ENCODE peak calls at places on chromosomes 1 and 21, in eight cellular contexts. W, K, R, Q, T, L, V and A are unnamed samples.

GRCh38 chr1:118298397-118298796 is 113.4 kb upstream of the SPAG17 start:
- DNase-seq in W (no peak), K (no peak), R (no peak), Q (no peak), T (no peak), L (no peak), V (no peak), A (no peak)

GRCh38 chr1:2590233-2591141 is 3.9 kb downstream of the PRXL2B start:
- DNase-seq in W (peak; percentile 39), K (no peak), R (no peak), Q (no peak), T (no peak), L (no peak), V (no peak), A (no peak)

GRCh38 chr1:151043163-151043562 is 4.4 kb upstream of the C1orf56 start:
- DNase-seq in W (no peak), K (no peak), R (no peak), Q (no peak), T (no peak), L (no peak), V (no peak), A (no peak)

GRCh38 chr1:101960164-101960563 is 36.6 kb downstream of the OLFM3 start:
- DNase-seq in W (no peak), K (no peak), R (no peak), Q (no peak), T (no peak), L (no peak), V (no peak), A (no peak)

GRCh38 chr1:93669369-93669768 is 12.3 kb downstream of the BCAR3 start:
- DNase-seq in W (no peak), K (no peak), R (no peak), Q (no peak), T (no peak), L (peak; percentile 58), V (no peak), A (no peak)

GRCh38 chr1:150578278-150579109 is 916 bp downstream of the MCL1 start:
- DNase-seq in W (no peak), K (peak; percentile 51), R (no peak), Q (peak; percentile 78), T (peak; percentile 88), L (peak; percentile 92), V (peak; percentile 82), A (peak; percentile 78)

GRCh38 chr1:23283660-23284602 is 60.2 kb downstream of the HNRNPR start:
- DNase-seq in W (no peak), K (no peak), R (no peak), Q (no peak), T (peak; percentile 41), L (peak; percentile 38), V (peak; percentile 37), A (peak; percentile 13)

GRCh38 chr1:39566441-39567137 is 10.0 kb downstream of the PABPC4 start:
- DNase-seq in W (peak; percentile 75), K (no peak), R (no peak), Q (no peak), T (no peak), L (no peak), V (no peak), A (no peak)

GRCh38 chr1:29803486-29803885 is 567.2 kb downstream of the PTPRU start:
- DNase-seq in W (no peak), K (no peak), R (peak; percentile 42), Q (no peak), T (no peak), L (no peak), V (no peak), A (no peak)

GRCh38 chr1:230849451-230850194 is 18.7 kb downstream of the C1orf198 start:
- DNase-seq in W (no peak), K (no peak), R (peak; percentile 88), Q (peak; percentile 57), T (peak; percentile 82), L (peak; percentile 97), V (peak; percentile 94), A (peak; percentile 85)

GRCh38 chr1:89633103-89633744 is at the start of gene LRRC8C:
- DNase-seq in W (peak; percentile 65), K (peak; percentile 78), R (no peak), Q (no peak), T (peak; percentile 57), L (peak; percentile 53), V (peak; percentile 22), A (no peak)

GRCh38 chr1:9291914-9292360 is 757 bp upstream of the SPSB1 start:
- DNase-seq in W (peak; percentile 90), K (no peak), R (no peak), Q (no peak), T (peak; percentile 76), L (peak; percentile 70), V (peak; percentile 72), A (no peak)

GRCh38 chr21:45259206-45259795 is 28.4 kb downstream of the POFUT2 start:
- DNase-seq in W (no peak), K (no peak), R (peak; percentile 53), Q (no peak), T (no peak), L (no peak), V (no peak), A (no peak)

GRCh38 chr21:46457801-46458314 is 833 bp upstream of the DIP2A start:
- DNase-seq in W (no peak), K (peak; percentile 57), R (peak; percentile 62), Q (no peak), T (peak; percentile 59), L (peak; percentile 32), V (peak; percentile 40), A (no peak)

GRCh38 chr21:46459024-46459355 is 299 bp downstream of the DIP2A start:
- DNase-seq in W (no peak), K (no peak), R (no peak), Q (no peak), T (no peak), L (no peak), V (no peak), A (no peak)

GRCh38 chr21:46459356-46460112 is 843 bp downstream of the DIP2A start:
- DNase-seq in W (peak; percentile 68), K (peak; percentile 18), R (peak; percentile 64), Q (no peak), T (peak; percentile 49), L (peak; percentile 33), V (peak; percentile 29), A (no peak)

GRCh38 chr21:46456750-46457149 is 1.9 kb upstream of the DIP2A start:
- DNase-seq in W (no peak), K (no peak), R (no peak), Q (no peak), T (no peak), L (no peak), V (no peak), A (no peak)

GRCh38 chr21:46458315-46459023 is at the start of gene DIP2A:
- DNase-seq in W (peak; percentile 96), K (peak; percentile 98), R (peak; percentile 96), Q (peak; percentile 82), T (peak; percentile 97), L (peak; percentile 98), V (peak; percentile 86), A (peak; percentile 83)
- TF ChIP-seq CTCF in W (no peak), K (no peak), R (no peak), Q (no peak), T (no peak), L (no peak), V (no peak), A (no peak)

DNA sequence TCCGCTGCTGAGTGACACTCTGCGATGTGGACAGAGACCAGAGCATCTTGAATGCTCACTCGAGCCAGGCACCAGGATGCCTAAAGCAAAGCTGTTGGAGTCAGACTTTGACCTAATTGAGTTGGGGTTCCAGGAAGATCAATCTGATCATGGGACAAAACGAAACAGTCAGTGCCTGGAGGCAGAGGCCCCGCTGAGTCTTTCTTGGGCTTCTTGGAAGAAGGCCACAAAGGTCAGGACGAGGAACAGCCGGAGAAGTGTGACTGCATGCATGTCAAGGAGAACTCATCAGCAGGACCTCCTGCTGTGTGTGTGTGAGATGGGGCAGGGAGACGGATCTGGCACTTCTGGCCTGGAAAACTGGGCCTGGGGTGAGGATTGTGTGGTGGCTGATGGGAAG is 190.7 kb downstream of the CAMTA1 start:
- DNase-seq in W (no peak), K (no peak), R (no peak), Q (no peak), T (no peak), L (no peak), V (no peak), A (no peak)
- H3K4me3 ChIP-seq in W (no peak overlapping the region), K (no peak overlapping the region), R (no peak overlapping the region), Q (no peak overlapping the region), T (no peak overlapping the region), L (no peak overlapping the region), V (no peak overlapping the region), A (no peak overlapping the region)

DNA sequence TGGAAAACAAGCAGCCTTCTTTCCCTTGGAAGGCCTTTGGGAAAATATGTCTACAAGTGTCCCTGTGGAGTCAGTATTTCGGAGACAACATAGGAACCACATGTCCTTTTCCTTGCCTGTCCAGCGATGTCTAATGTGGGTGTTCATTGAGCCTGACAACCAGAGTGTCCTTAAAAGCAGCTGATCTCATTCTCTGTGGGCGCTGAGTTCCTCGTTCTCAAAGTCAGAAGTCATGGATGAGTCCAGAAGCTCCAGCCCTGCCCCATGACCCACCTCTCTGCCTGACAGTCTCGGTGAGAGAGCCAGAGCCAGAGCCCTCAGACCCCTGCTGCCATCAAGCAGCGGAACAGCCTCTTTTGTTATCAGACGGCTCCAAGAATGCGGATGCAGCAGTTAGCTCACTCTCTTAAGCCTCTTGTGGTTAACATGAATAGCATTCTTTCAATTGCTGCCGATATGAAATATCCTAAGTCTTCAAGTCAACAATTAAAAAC is 329.2 kb downstream of the TGFB2 start:
- DNase-seq in W (no peak), K (no peak), R (peak; percentile 59), Q (no peak), T (peak; percentile 73), L (peak; percentile 94), V (peak; percentile 97), A (no peak)
- TF ChIP-seq CTCF in W (no peak), K (no peak), R (no peak), Q (no peak), T (peak; percentile 13), L (no peak), V (peak; percentile 31), A (no peak)

GRCh38 chr1:41542196-41542955 is 57.9 kb upstream of the EDN2 start:
- DNase-seq in W (no peak), K (no peak), R (no peak), Q (no peak), T (no peak), L (no peak), V (peak; percentile 9), A (no peak)
- H3K4me3 ChIP-seq in W (no peak overlapping the region), K (no peak overlapping the region), R (no peak overlapping the region), Q (no peak overlapping the region), T (no peak overlapping the region), L (no peak overlapping the region), V (no peak overlapping the region), A (no peak overlapping the region)

DNA sequence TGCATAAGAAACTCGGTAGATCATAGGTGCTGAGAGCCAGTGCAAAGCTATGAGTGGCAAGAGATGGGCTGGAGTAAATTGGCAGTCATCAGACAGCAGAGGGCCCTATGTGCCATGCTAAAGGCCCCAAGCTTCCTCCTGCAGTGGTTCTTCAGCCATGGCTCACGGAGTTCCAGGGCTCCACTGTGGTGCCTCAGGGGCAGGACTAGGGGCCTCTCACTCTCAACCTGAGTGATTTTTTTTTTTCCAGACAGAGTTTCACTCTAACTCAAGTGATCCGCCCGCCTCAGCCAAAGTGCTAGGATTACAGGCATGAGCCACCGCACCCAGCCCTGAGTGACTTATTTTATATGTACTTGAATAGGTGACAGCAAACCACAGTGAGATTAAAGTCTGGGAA is 10.4 kb upstream of the GJA8 start:
- DNase-seq in W (no peak), K (peak; percentile 21), R (no peak), Q (no peak), T (no peak), L (no peak), V (no peak), A (no peak)
- TF ChIP-seq CTCF in W (no peak), K (no peak), R (no peak), Q (no peak), T (no peak), L (no peak), V (peak; percentile 25), A (no peak)